ENCODE peak calls at places on chromosomes 11 and 22, in five cellular contexts. D is astrocyte; N is Right ventricle myocardium inferior; Z is amygdala; F is CD4-positive, alpha-beta memory T cell. M is an unnamed sample.

GRCh38 chr11:15127341-15127740 is 12.6 kb downstream of the INSC start:
- DNase-seq in F (no peak), Z (no peak), N (no peak), D (peak), M (no peak)

GRCh38 chr11:15565846-15566245 is 451.1 kb downstream of the INSC start:
- DNase-seq in D (no peak), N (no peak), F (no peak), Z (no peak), M (no peak)

GRCh38 chr11:74680703-74681531 is 50.3 kb downstream of the CHRDL2 start:
- DNase-seq in F (no peak), D (no peak), Z (no peak), N (no peak), M (no peak)

GRCh38 chr11:45675646-45676045 is 10.2 kb upstream of the CHST1 start:
- DNase-seq in N (no peak), Z (no peak), F (no peak), D (no peak), M (no peak)

GRCh38 chr22:42963231-42963595 is 51.7 kb downstream of the PACSIN2 start:
- DNase-seq in D (no peak), N (no peak), F (no peak), Z (no peak), M (no peak)

GRCh38 chr22:26556904-26557303 is 33.0 kb downstream of the TPST2 start:
- DNase-seq in D (no peak), N (no peak), Z (no peak), F (no peak), M (no peak)

GRCh38 chr11:57399221-57399620 is 8.8 kb upstream of the PRG2 start:
- DNase-seq in Z (no peak), D (no peak), F (no peak), N (no peak), M (peak)

GRCh38 chr22:48423481-48423901 is 1404.2 kb downstream of the BRD1 start:
- DNase-seq in N (no peak), Z (no peak), F (no peak), D (peak), M (no peak)

GRCh38 chr11:69572233-69572860 is 68.6 kb upstream of the CCND1 start:
- DNase-seq in D (no peak), Z (no peak), N (no peak), F (no peak), M (no peak)

GRCh38 chr11:93236741-93237675 is 39.2 kb upstream of the SLC36A4 start:
- DNase-seq in Z (no peak), N (no peak), D (peak), F (no peak), M (peak)

GRCh38 chr11:42205518-42205917 is 746.1 kb upstream of the LRRC4C start:
- DNase-seq in N (no peak), Z (no peak), D (no peak), F (no peak), M (no peak)

GRCh38 chr11:68313574-68314202 is 1.3 kb downstream of the LRP5 start:
- DNase-seq in Z (no peak), F (no peak), N (no peak), D (no peak), M (peak)

GRCh38 chr11:99154277-99154676 is 133.5 kb downstream of the CNTN5 start:
- DNase-seq in N (peak), F (no peak), Z (no peak), D (no peak), M (no peak)

GRCh38 chr22:37310815-37311595 is 28.7 kb downstream of the CYTH4 start:
- DNase-seq in D (no peak), N (peak), F (no peak), Z (no peak), M (no peak)

GRCh38 chr11:63491240-63491587 is 247 bp upstream of the PLAAT5 start:
- DNase-seq in Z (no peak), D (no peak), F (no peak), N (no peak), M (no peak)

GRCh38 chr11:122784325-122785155 is 53.8 kb upstream of the CRTAM start:
- DNase-seq in F (no peak), N (no peak), D (peak), Z (no peak), M (peak)